ENCODE peak calls at places on chromosomes 4 and X, in eight cellular contexts. M is progenitor cell of endocrine pancreas, B is kidney, S is astrocyte of the spinal cord, N is GM13976, G is fibroblast of the aortic adventitia, F is Calu3, W is MCF 10A. X is an unnamed sample.

GRCh38 chrX:153471663-153472280 is 1.4 kb upstream of the HAUS7 start:
- DNase-seq in G (peak), F (no peak), N (no peak), W (no peak), B (no peak), M (no peak), S (peak), X (no peak)

GRCh38 chr4:10160280-10160856 is 43.8 kb upstream of the WDR1 start:
- DNase-seq in G (peak), B (no peak), S (no peak), N (no peak), F (no peak), W (peak), M (no peak), X (no peak)

GRCh38 chr4:177455591-177455990 is 13.4 kb upstream of the AGA start:
- DNase-seq in S (peak), G (peak), W (no peak), B (no peak), M (no peak), N (no peak), F (no peak), X (no peak)

GRCh38 chr4:40675166-40675565 is 45.5 kb upstream of the RBM47 start:
- DNase-seq in W (peak), S (no peak), G (no peak), M (no peak), B (no peak), F (no peak), N (no peak), X (no peak)

GRCh38 chr4:5945171-5945570 is 52.3 kb upstream of the CRMP1 start:
- DNase-seq in S (no peak), N (no peak), W (no peak), B (peak), G (no peak), F (no peak), M (no peak), X (no peak)

GRCh38 chrX:5080812-5081211 is 1147.9 kb downstream of the NLGN4X start:
- DNase-seq in F (no peak), S (no peak), B (no peak), W (no peak), N (no peak), G (no peak), M (no peak), X (no peak)

GRCh38 chr4:153969542-153969941 is 180.7 kb upstream of the SFRP2 start:
- DNase-seq in S (no peak), B (no peak), G (no peak), N (no peak), W (no peak), M (no peak), F (no peak), X (no peak)

GRCh38 chr4:151768835-151769234 is 8.0 kb upstream of the GATB start:
- DNase-seq in F (no peak), S (no peak), N (no peak), M (no peak), G (no peak), B (no peak), W (no peak), X (no peak)

GRCh38 chr4:25144870-25145481 is 15.3 kb downstream of the SEPSECS start:
- DNase-seq in W (peak), G (peak), F (no peak), B (no peak), M (no peak), N (peak), S (peak), X (peak)

GRCh38 chrX:153650959-153651358 is 4.0 kb downstream of the DUSP9 start:
- DNase-seq in G (no peak), N (no peak), F (no peak), W (no peak), S (no peak), M (no peak), B (peak), X (no peak)

GRCh38 chr4:159828687-159829086 is 725.8 kb downstream of the RAPGEF2 start:
- DNase-seq in S (no peak), G (no peak), W (no peak), M (no peak), F (no peak), N (no peak), B (no peak), X (no peak)

GRCh38 chr4:40055379-40055872 is 1.2 kb upstream of the N4BP2 start:
- DNase-seq in F (no peak), N (peak), G (no peak), M (no peak), S (peak), W (no peak), B (no peak), X (peak)

GRCh38 chrX:123731987-123732678 is 719 bp downstream of the THOC2 start:
- DNase-seq in M (no peak), S (peak), W (peak), N (no peak), B (peak), F (peak), G (peak), X (peak)

GRCh38 chrX:1932231-1932630 is 317.4 kb downstream of the ASMT start:
- DNase-seq in N (no peak), F (no peak), B (no peak), S (peak), W (no peak), G (no peak), M (no peak), X (no peak)

GRCh38 chr4:71287305-71287704 is 51.5 kb upstream of the SLC4A4 start:
- DNase-seq in S (no peak), N (no peak), F (no peak), B (no peak), G (peak), W (no peak), M (no peak), X (no peak)

GRCh38 chrX:25442501-25442900 is 426.7 kb upstream of the ARX start:
- DNase-seq in M (no peak), N (no peak), G (no peak), S (no peak), F (no peak), B (no peak), W (peak), X (no peak)

GRCh38 chr4:183858011-183858615 is 47.0 kb upstream of the STOX2 start:
- DNase-seq in S (no peak), M (no peak), B (peak), W (no peak), N (no peak), F (no peak), G (no peak), X (no peak)

GRCh38 chr4:61200991-61201526 is 933 bp downstream of the ADGRL3 start:
- DNase-seq in M (no peak), W (peak), B (peak), S (peak), F (peak), N (peak), G (peak), X (peak)

GRCh38 chr4:148445903-148446261 is 3.7 kb upstream of the NR3C2 start:
- DNase-seq in G (no peak), S (no peak), W (no peak), B (no peak), M (no peak), N (no peak), F (no peak), X (no peak)

GRCh38 chr4:42417491-42417890 is 20.2 kb downstream of the SHISA3 start:
- DNase-seq in S (no peak), G (peak), F (no peak), M (no peak), B (no peak), N (no peak), W (no peak), X (no peak)

GRCh38 chrX:41382699-41383645 is 49.0 kb downstream of the DDX3X start:
- DNase-seq in W (peak), S (peak), B (no peak), F (peak), G (peak), N (no peak), M (no peak), X (no peak)

GRCh38 chr4:1244978-1245471 is 3.9 kb downstream of the CTBP1 start:
- DNase-seq in W (no peak), B (no peak), G (no peak), F (no peak), N (no peak), S (no peak), M (peak), X (no peak)

GRCh38 chr4:89829470-89830138 is 7.4 kb downstream of the SNCA start:
- DNase-seq in M (no peak), B (no peak), G (no peak), W (no peak), N (peak), F (no peak), S (peak), X (peak)

GRCh38 chr4:139300431-139301142 is 718 bp upstream of the NAA15 start:
- DNase-seq in M (no peak), S (peak), B (no peak), G (peak), W (peak), N (no peak), F (peak), X (no peak)

GRCh38 chr4:61079976-61080375 is 120.2 kb upstream of the ADGRL3 start:
- DNase-seq in S (peak), W (peak), N (no peak), F (no peak), M (no peak), B (no peak), G (no peak), X (no peak)

GRCh38 chr4:12644261-12644660 is 839.9 kb downstream of the RAB28 start:
- DNase-seq in F (no peak), M (no peak), S (no peak), W (no peak), G (no peak), N (no peak), B (no peak), X (no peak)

GRCh38 chrX:49272426-49272825 is 2.8 kb downstream of the PPP1R3F start:
- DNase-seq in M (no peak), G (no peak), S (no peak), N (no peak), F (no peak), B (no peak), W (no peak), X (no peak)

GRCh38 chr4:142615324-142615665 is 230.8 kb downstream of the INPP4B start:
- DNase-seq in M (no peak), B (no peak), F (no peak), S (peak), N (no peak), G (peak), W (peak), X (no peak)

GRCh38 chr4:1572521-1572920 is 111.6 kb downstream of the FAM53A start:
- DNase-seq in G (no peak), W (no peak), S (no peak), F (no peak), B (peak), M (no peak), N (no peak), X (no peak)

GRCh38 chrX:38660395-38661179 is 99.2 kb downstream of the TSPAN7 start:
- DNase-seq in F (no peak), B (no peak), G (no peak), S (no peak), W (no peak), N (no peak), M (no peak), X (no peak)

GRCh38 chrX:8916697-8917096 is 115.5 kb upstream of the FAM9A start:
- DNase-seq in F (no peak), W (no peak), M (no peak), B (no peak), N (no peak), S (no peak), G (no peak), X (no peak)

GRCh38 chr4:159206427-159206871 is 103.6 kb downstream of the RAPGEF2 start:
- DNase-seq in W (no peak), G (peak), M (no peak), B (no peak), S (peak), N (peak), F (no peak), X (peak)

GRCh38 chrX:150517303-150517896 is 51.0 kb upstream of the MTM1 start:
- DNase-seq in S (no peak), B (no peak), M (no peak), F (no peak), W (no peak), G (peak), N (no peak), X (no peak)

DNA sequence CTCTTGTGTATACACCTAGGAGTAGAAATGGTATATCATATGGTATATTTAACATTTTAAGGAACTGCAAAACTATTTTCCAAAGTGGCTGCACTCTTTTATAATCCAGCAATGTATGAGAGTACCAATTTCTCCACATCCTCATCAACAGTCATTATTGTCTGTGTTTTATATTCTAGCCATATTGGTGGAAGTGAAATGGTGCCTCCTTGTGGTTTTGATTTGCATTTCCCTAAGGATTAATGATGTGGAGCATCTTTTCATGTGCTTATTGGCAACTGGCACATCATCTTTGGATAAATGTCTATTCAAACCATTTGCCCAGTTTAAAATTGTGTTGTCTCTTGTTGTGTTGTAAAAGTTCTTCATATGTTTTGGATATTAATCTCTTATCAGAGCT is 9.6 kb downstream of the BMP15 start:
- DNase-seq in N (no peak), S (peak), W (peak), G (peak), B (no peak), F (peak), M (no peak), X (no peak)
- TF ChIP-seq CTCF in N (no peak), S (peak), W (peak), G (peak), B (peak), F (no peak), M (peak), X (no peak)

DNA sequence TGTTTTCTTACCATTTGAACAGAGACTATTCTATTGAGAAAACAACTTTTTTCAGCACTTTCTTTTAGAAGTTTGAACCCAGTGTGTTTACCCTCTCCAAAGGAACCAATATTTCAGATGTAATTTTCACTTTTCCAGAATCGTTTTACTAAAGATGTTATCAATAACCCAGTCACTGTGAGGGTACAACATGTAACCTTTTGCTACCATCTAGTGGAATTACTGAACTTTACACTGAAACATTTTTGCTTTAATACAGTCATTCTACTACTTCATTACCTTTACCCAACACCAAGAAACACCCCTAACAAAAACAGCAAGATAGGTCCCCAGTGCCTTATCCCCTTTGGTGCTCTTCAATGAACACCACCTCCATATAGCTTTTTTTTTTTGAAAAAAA is 33.1 kb upstream of the PRDX4 start:
- DNase-seq in F (no peak), M (no peak), W (peak), S (no peak), B (no peak), G (peak), N (peak), X (no peak)
- TF ChIP-seq CTCF in F (no peak), M (peak), W (peak), S (peak), B (no peak), G (no peak), N (no peak), X (peak)

DNA sequence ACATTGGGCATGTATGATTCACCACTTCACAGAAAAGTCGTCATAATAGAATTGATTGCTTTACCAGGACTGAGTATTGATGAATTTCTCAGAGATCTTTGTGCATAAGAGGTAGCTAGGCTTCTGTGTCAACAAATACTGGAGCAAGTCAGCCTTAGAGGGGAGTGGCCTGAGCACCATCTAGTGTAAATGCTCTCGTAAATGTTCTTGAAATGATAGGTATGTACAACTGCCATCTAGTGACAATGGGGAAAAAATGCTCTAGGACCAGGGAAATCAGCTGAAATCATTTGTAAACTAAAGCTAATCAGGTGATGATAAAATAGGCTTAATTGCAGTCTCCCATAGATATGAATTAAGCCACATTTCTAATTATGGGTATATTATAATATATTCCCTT is 309.4 kb upstream of the FMR1 start:
- DNase-seq in S (no peak), F (no peak), G (no peak), N (no peak), B (no peak), W (peak), M (no peak), X (no peak)
- TF ChIP-seq CTCF in S (no peak), F (no peak), G (no peak), N (no peak), B (no peak), W (peak), M (no peak), X (no peak)

GRCh38 chrX:138775501-138775900 is 64.0 kb upstream of the FGF13 start:
- DNase-seq in W (peak), G (peak), F (no peak), B (no peak), M (no peak), N (peak), S (peak), X (peak)
- TF ChIP-seq CTCF in W (peak), G (peak), F (no peak), B (no peak), M (peak), N (peak), S (peak), X (peak)

DNA sequence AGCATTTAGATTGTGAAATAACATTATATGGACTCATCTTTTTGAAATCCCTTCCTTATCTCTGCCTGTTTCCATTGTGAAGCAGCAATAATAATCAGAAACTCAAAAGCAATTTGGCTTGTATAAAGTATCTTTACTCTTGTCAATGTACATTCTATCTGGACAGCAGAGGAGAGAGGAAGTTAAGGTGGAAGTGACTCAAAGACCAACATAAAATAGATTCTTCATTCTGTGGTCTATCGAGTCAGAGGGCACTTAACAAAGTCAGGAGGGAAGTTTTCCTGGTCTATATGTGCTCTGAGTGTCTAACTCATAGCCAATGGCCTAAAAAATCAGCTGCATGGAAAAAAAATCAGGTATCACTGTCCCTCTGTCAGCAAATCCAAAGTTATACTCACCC is 155.5 kb downstream of the EMCN start:
- DNase-seq in N (no peak), F (no peak), M (no peak), W (no peak), S (no peak), G (peak), B (no peak), X (no peak)
- TF ChIP-seq CTCF in N (no peak), F (no peak), M (no peak), W (no peak), S (no peak), G (no peak), B (no peak), X (no peak)

GRCh38 chrX:21933077-21933476 is 7.4 kb upstream of the SMS start:
- DNase-seq in F (no peak), W (no peak), G (no peak), B (no peak), N (no peak), S (no peak), M (no peak), X (no peak)
- TF ChIP-seq CTCF in F (no peak), W (no peak), G (no peak), B (no peak), N (no peak), S (no peak), M (no peak), X (no peak)